ENCODE peak calls at places on chromosome 13, in six cellular contexts. K is PC-3, A is left ventricle myocardium inferior, O is mammary epithelial cell, W is bronchial epithelial cell, E is choroid plexus epithelial cell. V is an unnamed sample.
A peak's percentile ranks its signal among the peaks of the same experiment; 100 is the strongest.

GRCh38 chr13:77016241-77016812 is 10.6 kb downstream of the FBXL3 start:
- DNase-seq in K (no peak), W (no peak), E (no peak), O (no peak), A (no peak), V (no peak)

GRCh38 chr13:47539317-47539716 is 461.8 kb downstream of the SUCLA2 start:
- DNase-seq in E (peak; percentile 61), A (no peak), W (no peak), O (no peak), K (no peak), V (no peak)

GRCh38 chr13:78623132-78623531 is 19.8 kb upstream of the POU4F1 start:
- DNase-seq in K (no peak), O (no peak), E (no peak), W (no peak), A (no peak), V (no peak)

GRCh38 chr13:19597523-19597922 is 35.9 kb upstream of the MPHOSPH8 start:
- DNase-seq in K (peak; percentile 94), E (peak; percentile 55), O (peak; percentile 83), W (peak; percentile 77), A (no peak), V (no peak)

GRCh38 chr13:65656740-65657329 is 1573.3 kb downstream of the PCDH9 start:
- DNase-seq in E (peak; percentile 63), O (no peak), K (peak; percentile 37), W (peak; percentile 22), A (no peak), V (no peak)

GRCh38 chr13:86601351-86601750 is 802.1 kb upstream of the SLITRK6 start:
- DNase-seq in K (peak; percentile 24), W (peak; percentile 40), O (no peak), A (no peak), E (peak; percentile 37), V (no peak)

GRCh38 chr13:60009300-60010248 is 154.2 kb downstream of the DIAPH3 start:
- DNase-seq in W (peak; percentile 10), K (no peak), A (no peak), E (no peak), O (no peak), V (no peak)

GRCh38 chr13:44385847-44386246 is 12.2 kb downstream of the SERP2 start:
- DNase-seq in W (no peak), A (no peak), O (no peak), E (no peak), K (no peak), V (no peak)

GRCh38 chr13:43785681-43786471 is 896 bp downstream of the ENOX1 start:
- DNase-seq in K (peak; percentile 48), E (peak; percentile 78), O (peak; percentile 56), W (peak; percentile 50), A (peak; percentile 87), V (no peak)

GRCh38 chr13:97004886-97005285 is 10.6 kb upstream of the OXGR1 start:
- DNase-seq in A (no peak), E (no peak), O (no peak), K (no peak), W (no peak), V (no peak)

GRCh38 chr13:97004096-97004876 is 10.0 kb upstream of the OXGR1 start:
- DNase-seq in E (peak; percentile 81), K (peak; percentile 26), A (no peak), O (no peak), W (peak; percentile 54), V (no peak)

GRCh38 chr13:97002581-97002980 is 8.3 kb upstream of the OXGR1 start:
- DNase-seq in K (no peak), A (no peak), E (no peak), O (no peak), W (no peak), V (no peak)

GRCh38 chr13:97003071-97003470 is 8.8 kb upstream of the OXGR1 start:
- DNase-seq in O (peak; percentile 25), E (peak; percentile 31), W (no peak), K (peak; percentile 17), A (no peak), V (no peak)

GRCh38 chr13:97005631-97006262 is 11.5 kb upstream of the OXGR1 start:
- DNase-seq in O (peak; percentile 42), A (no peak), E (peak; percentile 74), K (peak; percentile 9), W (peak; percentile 77), V (no peak)
- TF ChIP-seq CTCF in O (no peak), A (no peak), E (peak; percentile 5), K (no peak), W (no peak), V (no peak)

DNA sequence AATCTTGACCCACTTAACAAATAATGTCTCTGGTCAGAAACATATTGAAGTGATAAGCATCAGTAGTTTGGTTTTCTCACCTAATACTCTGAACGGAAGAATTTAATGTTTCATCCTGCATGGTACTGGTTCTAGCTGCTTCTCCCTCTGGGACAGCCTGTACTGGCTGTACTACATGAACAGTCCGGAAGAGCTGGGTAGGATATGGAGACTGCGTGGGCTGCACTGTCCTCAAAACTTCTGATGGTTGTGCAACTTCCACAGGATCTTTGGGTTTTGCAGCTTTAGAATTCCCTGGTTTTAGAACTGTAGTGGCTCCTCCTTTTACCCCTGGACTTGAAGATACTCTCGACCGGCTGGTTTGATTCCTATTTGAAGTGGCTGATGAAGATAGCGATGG is 78.3 kb downstream of the ELF1 start:
- DNase-seq in E (no peak), W (no peak), A (no peak), O (no peak), K (no peak), V (no peak)
- TF ChIP-seq CTCF in E (no peak), W (no peak), A (no peak), O (no peak), K (no peak), V (no peak)

DNA sequence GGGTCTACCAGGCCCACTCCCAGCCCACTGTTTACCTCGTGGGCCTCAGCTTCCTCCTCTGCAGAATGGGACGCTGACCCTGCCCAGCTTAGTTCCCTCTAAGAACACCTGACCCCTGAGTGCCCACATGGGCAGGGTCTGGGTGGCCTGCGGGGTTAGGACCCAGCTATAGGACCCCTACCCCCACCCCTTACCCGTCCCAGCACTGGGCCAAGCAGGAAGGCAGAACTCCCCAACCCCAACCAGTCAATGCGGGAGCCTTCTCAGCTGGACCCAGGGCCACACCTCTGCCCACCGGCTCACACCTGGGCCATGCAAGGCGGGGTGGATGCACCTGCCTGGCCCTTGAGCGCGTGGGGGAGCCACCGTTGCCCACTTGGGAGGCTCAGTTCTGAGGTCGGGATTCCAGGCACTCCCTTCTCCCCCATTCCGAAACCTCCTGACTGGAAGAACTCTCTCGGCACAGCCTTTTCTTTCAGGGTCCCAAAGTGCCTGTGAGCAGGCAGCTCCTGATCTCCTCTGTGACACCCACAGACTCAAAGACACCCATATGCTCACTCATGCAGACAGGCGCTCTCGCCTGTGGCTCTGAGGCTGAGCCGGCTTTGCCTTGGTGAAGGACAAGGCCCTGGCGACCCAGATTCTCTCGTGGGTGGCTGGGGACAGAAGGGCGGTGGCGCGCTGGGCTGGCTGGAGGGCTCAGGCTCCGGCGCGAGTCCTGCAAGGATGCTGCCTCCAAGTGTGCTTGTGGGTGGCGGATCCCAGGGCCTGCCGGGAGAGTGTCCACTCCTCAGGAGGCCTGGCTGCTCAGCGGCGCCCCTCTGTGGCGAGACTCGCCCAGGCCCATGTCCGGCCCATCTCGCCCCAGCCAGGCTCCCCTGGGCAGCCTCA is 27.9 kb upstream of the PARP4 start:
- DNase-seq in W (no peak), K (no peak), E (peak; percentile 29), A (no peak), O (no peak), V (no peak)
- TF ChIP-seq CTCF in W (no peak), K (peak; percentile 40), E (peak; percentile 56), A (peak; percentile 40), O (no peak), V (peak; percentile 39)

GRCh38 chr13:88196106-88196505 is 524.9 kb downstream of the SLITRK5 start:
- DNase-seq in K (no peak), W (no peak), A (no peak), O (no peak), E (no peak), V (no peak)
- TF ChIP-seq CTCF in K (no peak), W (no peak), A (no peak), O (no peak), E (no peak), V (no peak)

GRCh38 chr13:94713556-94714182 is 1.3 kb upstream of the SOX21 start:
- DNase-seq in O (no peak), A (no peak), E (no peak), W (no peak), K (no peak), V (no peak)

GRCh38 chr13:94712812-94713555 is 639 bp upstream of the SOX21 start:
- DNase-seq in E (peak; percentile 72), K (peak; percentile 74), W (no peak), O (peak; percentile 39), A (no peak), V (no peak)

GRCh38 chr13:94711561-94712286 is 621 bp downstream of the SOX21 start:
- DNase-seq in E (peak; percentile 32), K (peak; percentile 27), W (no peak), O (peak; percentile 37), A (no peak), V (no peak)

GRCh38 chr13:94712287-94712811 is at the start of gene SOX21:
- DNase-seq in W (no peak), K (peak; percentile 71), E (no peak), O (peak; percentile 28), A (no peak), V (no peak)

DNA sequence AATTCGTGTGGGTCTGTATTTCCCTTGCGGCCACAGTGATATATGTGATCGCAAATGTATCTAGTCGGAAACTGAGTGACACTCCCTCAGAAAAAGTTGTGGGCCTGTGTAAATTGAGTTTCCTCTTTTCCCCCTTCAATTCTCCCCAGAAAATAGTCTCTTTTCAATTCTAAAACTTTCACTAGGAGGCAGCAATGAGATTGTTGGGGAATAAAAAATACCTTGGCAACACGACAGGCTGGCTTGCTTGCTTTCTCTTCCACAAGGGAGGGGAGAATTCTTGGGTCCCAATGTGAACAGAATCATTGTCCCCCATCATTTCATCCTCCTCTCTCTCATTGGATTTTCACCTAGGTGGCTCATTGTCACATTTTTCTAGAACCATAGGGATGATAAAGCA is 3.7 kb upstream of the SOX21 start:
- DNase-seq in O (no peak), A (no peak), W (no peak), E (peak; percentile 28), K (peak; percentile 56), V (no peak)
- TF ChIP-seq CTCF in O (peak; percentile 10), A (no peak), W (peak; percentile 5), E (peak; percentile 43), K (peak; percentile 61), V (no peak)

GRCh38 chr13:112819816-112820215 is 130.0 kb downstream of the ATP11A start:
- DNase-seq in W (no peak), E (no peak), O (no peak), A (no peak), K (no peak), V (no peak)
- TF ChIP-seq CTCF in W (no peak), E (no peak), O (no peak), A (no peak), K (no peak), V (no peak)

GRCh38 chr13:114029866-114030625 is 56.2 kb upstream of the C13orf46 start:
- DNase-seq in A (no peak), E (peak; percentile 53), O (no peak), K (no peak), W (no peak), V (no peak)
- TF ChIP-seq CTCF in A (no peak), E (no peak), O (no peak), K (no peak), W (no peak), V (no peak)

V was measured in CD14-positive monocyte.